ENCODE peak calls at places on chromosomes 11 and 22, in nine cellular contexts. M is upper lobe of right lung; F is neural progenitor cell; O is cardiac muscle cell; S is activated CD8-positive, alpha-beta memory T cell treated with anti-CD3 and anti-CD28 coated beads, Interleukin-2, amount 50 U/mL, for 4 hours; E is GM03348; P is CD4-positive, alpha-beta T cell; Z is caudate nucleus; Y is left lung. I is an unnamed sample.

GRCh38 chr11:117284053-117284452 is 7.1 kb upstream of the BACE1-AS start:
- DNase-seq in M (no peak), F (no peak), O (no peak), S (no peak), E (no peak), P (no peak), Z (no peak), Y (no peak), I (no peak)

GRCh38 chr11:111801135-111801534 is 34.9 kb upstream of the PPP2R1B start:
- DNase-seq in M (no peak), F (no peak), O (no peak), S (no peak), E (no peak), P (no peak), Z (no peak), Y (no peak), I (no peak)

GRCh38 chr11:96470521-96470920 is 80.7 kb downstream of the JRKL start:
- DNase-seq in M (no peak), F (no peak), O (no peak), S (no peak), E (no peak), P (no peak), Z (no peak), Y (no peak), I (peak; percentile 24)

GRCh38 chr22:35355744-35356420 is 25.0 kb upstream of the HMOX1 start:
- DNase-seq in M (no peak), F (no peak), O (no peak), S (no peak), E (no peak), P (no peak), Z (no peak), Y (peak; percentile 29), I (peak; percentile 45)

GRCh38 chr11:102850973-102851745 is 7.8 kb upstream of the MMP3 start:
- DNase-seq in M (no peak), F (no peak), O (peak; percentile 16), S (no peak), E (peak; percentile 77), P (no peak), Z (no peak), Y (no peak), I (peak; percentile 97)

GRCh38 chr22:47152938-47153337 is 390.5 kb downstream of the TBC1D22A start:
- DNase-seq in M (no peak), F (no peak), O (peak; percentile 22), S (no peak), E (no peak), P (no peak), Z (no peak), Y (no peak), I (peak; percentile 16)

GRCh38 chr11:33256031-33256807 is 962 bp upstream of the HIPK3 start:
- DNase-seq in M (peak; percentile 41), F (peak; percentile 9), O (no peak), S (no peak), E (peak; percentile 17), P (no peak), Z (no peak), Y (no peak), I (peak; percentile 49)

GRCh38 chr22:29375436-29376076 is 12.8 kb downstream of the AP1B1 start:
- DNase-seq in M (no peak), F (no peak), O (no peak), S (no peak), E (no peak), P (no peak), Z (no peak), Y (no peak), I (no peak)

GRCh38 chr11:86468169-86468568 is 93.5 kb downstream of the CCDC81 start:
- DNase-seq in M (no peak), F (no peak), O (no peak), S (no peak), E (no peak), P (no peak), Z (no peak), Y (no peak), I (no peak)

GRCh38 chr11:134276396-134277175 is 407 bp downstream of the GLB1L3 start:
- DNase-seq in M (no peak), F (peak; percentile 56), O (no peak), S (no peak), E (no peak), P (no peak), Z (peak; percentile 49), Y (no peak), I (peak; percentile 5)

GRCh38 chr11:122895591-122895990 is 13.0 kb downstream of the JHY start:
- DNase-seq in M (no peak), F (no peak), O (no peak), S (no peak), E (no peak), P (no peak), Z (no peak), Y (no peak), I (no peak)

GRCh38 chr22:23231471-23232093 is 51.3 kb downstream of the BCR start:
- DNase-seq in M (no peak), F (no peak), O (no peak), S (no peak), E (no peak), P (no peak), Z (no peak), Y (no peak), I (peak; percentile 32)

GRCh38 chr22:22207845-22208564 is 36.6 kb upstream of the VPREB1 start:
- DNase-seq in M (peak; percentile 86), F (peak; percentile 84), O (peak; percentile 78), S (peak; percentile 80), E (peak; percentile 75), P (peak; percentile 76), Z (peak; percentile 26), Y (peak; percentile 72), I (peak; percentile 84)

GRCh38 chr11:33735426-33736147 is 636 bp downstream of the CD59 start:
- DNase-seq in M (peak; percentile 80), F (peak; percentile 59), O (peak; percentile 39), S (peak; percentile 31), E (peak; percentile 52), P (peak; percentile 18), Z (no peak), Y (no peak), I (peak; percentile 64)

GRCh38 chr11:128845334-128845780 is 21.7 kb downstream of the KCNJ1 start:
- DNase-seq in M (no peak), F (no peak), O (no peak), S (no peak), E (no peak), P (peak; percentile 13), Z (no peak), Y (no peak), I (no peak)

GRCh38 chr22:40856513-40857308 is at the start of the genes ST13 and XPNPEP3:
- DNase-seq in M (peak; percentile 99), F (peak; percentile 98), O (peak; percentile 98), S (peak; percentile 98), E (peak; percentile 97), P (peak; percentile 96), Z (peak; percentile 98), Y (peak; percentile 99), I (peak; percentile 98)

GRCh38 chr11:16805942-16806341 is 67.5 kb downstream of the C11orf58 start:
- DNase-seq in M (no peak), F (no peak), O (no peak), S (no peak), E (no peak), P (no peak), Z (no peak), Y (no peak), I (peak; percentile 29)

GRCh38 chr22:28497188-28497587 is 182.5 kb downstream of the TTC28 start:
- DNase-seq in M (no peak), F (no peak), O (no peak), S (no peak), E (peak; percentile 26), P (no peak), Z (no peak), Y (no peak), I (peak; percentile 58)

GRCh38 chr11:115627071-115627470 is 122.9 kb upstream of the CADM1 start:
- DNase-seq in M (no peak), F (no peak), O (no peak), S (no peak), E (no peak), P (no peak), Z (no peak), Y (no peak), I (no peak)

GRCh38 chr11:44502506-44502905 is 63.0 kb upstream of the CD82 start:
- DNase-seq in M (no peak), F (no peak), O (no peak), S (no peak), E (no peak), P (no peak), Z (no peak), Y (no peak), I (no peak)

GRCh38 chr22:24380220-24381218 is 46.9 kb upstream of the ADORA2A start:
- DNase-seq in M (no peak), F (no peak), O (no peak), S (no peak), E (no peak), P (no peak), Z (no peak), Y (no peak), I (no peak)

GRCh38 chr11:57638811-57639320 is 10.8 kb downstream of the YPEL4 start:
- DNase-seq in M (peak; percentile 65), F (peak; percentile 59), O (no peak), S (no peak), E (peak; percentile 43), P (no peak), Z (no peak), Y (no peak), I (peak; percentile 24)

GRCh38 chr11:45473491-45473890 is 187.3 kb upstream of the SYT13 start:
- DNase-seq in M (no peak), F (no peak), O (no peak), S (no peak), E (no peak), P (no peak), Z (no peak), Y (no peak), I (no peak)

GRCh38 chr11:126357969-126358762 is 2.7 kb downstream of the ST3GAL4 start:
- DNase-seq in M (peak; percentile 52), F (no peak), O (no peak), S (no peak), E (no peak), P (no peak), Z (no peak), Y (no peak), I (peak; percentile 45)

GRCh38 chr11:12702999-12703453 is 28.8 kb downstream of the TEAD1 start:
- DNase-seq in M (no peak), F (no peak), O (no peak), S (no peak), E (no peak), P (no peak), Z (no peak), Y (no peak), I (no peak)

GRCh38 chr11:119373917-119374631 is 7.4 kb downstream of the USP2 start:
- DNase-seq in M (peak; percentile 82), F (peak; percentile 89), O (peak; percentile 83), S (peak; percentile 51), E (peak; percentile 84), P (peak; percentile 17), Z (peak; percentile 81), Y (peak; percentile 63), I (peak; percentile 83)

GRCh38 chr11:45332486-45332934 is 46.4 kb upstream of the SYT13 start:
- DNase-seq in M (no peak), F (peak; percentile 62), O (peak; percentile 66), S (peak; percentile 45), E (peak; percentile 82), P (no peak), Z (no peak), Y (no peak), I (peak; percentile 56)

GRCh38 chr11:116509566-116509965 is 263.2 kb downstream of the BUD13 start:
- DNase-seq in M (no peak), F (no peak), O (no peak), S (no peak), E (no peak), P (no peak), Z (no peak), Y (no peak), I (no peak)

GRCh38 chr11:69274531-69275016 is 19.4 kb upstream of the MYEOV start:
- DNase-seq in M (peak; percentile 93), F (no peak), O (no peak), S (no peak), E (no peak), P (no peak), Z (no peak), Y (peak; percentile 88), I (no peak)